ENCODE peak calls at places on chromosomes 7 and 10, in four cellular contexts. G, K, E and F are unnamed samples.

GRCh38 chr10:86659721-86660438 is 5.5 kb downstream of the OPN4 start:
- DNase-seq in G (no peak), E (no peak), K (peak), F (no peak)

GRCh38 chr7:19113855-19114590 is 3.4 kb downstream of the TWIST1 start:
- DNase-seq in G (no peak), K (no peak), E (no peak), F (peak)

GRCh38 chr7:116616555-116617059 is 55.4 kb upstream of the MET start:
- DNase-seq in E (no peak), K (no peak), G (no peak), F (no peak)

GRCh38 chr10:18886102-18886501 is 162.5 kb upstream of the MALRD1 start:
- DNase-seq in K (no peak), E (no peak), G (no peak), F (no peak)

GRCh38 chr10:13690281-13690825 is 103.6 kb downstream of the PRPF18 start:
- DNase-seq in G (no peak), E (no peak), K (no peak), F (peak)

GRCh38 chr10:5291501-5292195 is 73.1 kb upstream of the UCN3 start:
- DNase-seq in K (no peak), G (peak), E (peak), F (peak)

GRCh38 chr10:31635415-31636065 is 293.1 kb downstream of the ARHGAP12 start:
- DNase-seq in K (no peak), G (no peak), E (no peak), F (no peak)

GRCh38 chr10:124722812-124723783 is 21.1 kb downstream of the FAM53B start:
- DNase-seq in G (no peak), K (no peak), E (peak), F (no peak)

GRCh38 chr7:43465581-43466554 is 117.0 kb upstream of the STK17A start:
- DNase-seq in K (no peak), E (peak), G (no peak), F (no peak)

GRCh38 chr10:93131956-93132355 is 58.3 kb downstream of the CYP26A1 start:
- DNase-seq in K (no peak), G (peak), E (no peak), F (no peak)

GRCh38 chr10:63477927-63478326 is 12.2 kb upstream of the JMJD1C start:
- DNase-seq in K (no peak), E (no peak), G (no peak), F (no peak)

GRCh38 chr10:64515975-64516699 is 994.9 kb downstream of the REEP3 start:
- DNase-seq in G (no peak), K (no peak), E (peak), F (no peak)

GRCh38 chr10:98694863-98695262 is 248.1 kb upstream of the HPS1 start:
- DNase-seq in G (no peak), K (no peak), E (no peak), F (no peak)